ENCODE peak calls at places on chromosomes 6 and 20, in six cellular contexts. K is adrenal gland, A is psoas muscle, Q is upper lobe of right lung, X is H9, R is right atrium auricular region. E is an unnamed sample. For H3K4me1, the result is how much of the 10 kb centered on the place peaks cover.

GRCh38 chr6:43600595-43600994 is 24.6 kb downstream of the POLH start:
- DNase-seq in K (no peak), Q (no peak), A (no peak), R (no peak), X (no peak), E (no peak)

GRCh38 chr6:31769684-31770371 is 7.3 kb downstream of the VWA7 start:
- DNase-seq in R (peak), K (peak), X (peak), A (peak), Q (peak), E (peak)

GRCh38 chr6:4370066-4370465 is 234.7 kb upstream of the ECI2 start:
- DNase-seq in A (no peak), Q (no peak), X (no peak), R (no peak), K (no peak), E (no peak)

GRCh38 chr20:23217023-23217422 is 130.9 kb upstream of the CD93 start:
- DNase-seq in X (no peak), A (no peak), R (no peak), K (no peak), Q (no peak), E (no peak)

GRCh38 chr6:52503853-52504777 is 72.7 kb downstream of the TRAM2 start:
- DNase-seq in X (no peak), A (peak), K (peak), Q (peak), R (peak), E (peak)

GRCh38 chr6:43967692-43968091 is 159.6 kb downstream of the MRPL14 start:
- DNase-seq in A (no peak), X (no peak), Q (no peak), R (peak), K (no peak), E (no peak)

GRCh38 chr20:47681977-47682812 is 103.1 kb downstream of the SULF2 start:
- DNase-seq in A (peak), X (no peak), Q (peak), K (peak), R (peak), E (peak)

GRCh38 chr6:44338228-44339122 is 4.0 kb upstream of the SPATS1 start:
- DNase-seq in K (peak), Q (no peak), A (peak), R (peak), X (peak), E (peak)

GRCh38 chr6:33589723-33590530 is 9.9 kb upstream of the BAK1 start:
- DNase-seq in K (peak), Q (peak), X (peak), A (peak), R (peak), E (peak)

GRCh38 chr6:102764317-102764716 is 1370.8 kb downstream of the GRIK2 start:
- DNase-seq in K (no peak), X (no peak), Q (no peak), R (no peak), A (no peak), E (no peak)

GRCh38 chr6:81788748-81789147 is 36.3 kb upstream of the TENT5A start:
- DNase-seq in K (peak), Q (no peak), R (no peak), X (no peak), A (no peak), E (no peak)

GRCh38 chr20:37345339-37346231 is at the start of gene SRC:
- DNase-seq in K (peak), X (peak), Q (peak), A (peak), R (peak), E (peak)

GRCh38 chr6:138289739-138290138 is 71.4 kb upstream of the PBOV1 start:
- DNase-seq in K (no peak), R (no peak), Q (no peak), X (peak), A (no peak), E (peak)

GRCh38 chr6:152353440-152353839 is 283.7 kb downstream of the SYNE1 start:
- DNase-seq in A (no peak), R (no peak), X (no peak), Q (no peak), K (no peak), E (no peak)

GRCh38 chr20:36407196-36407733 is 101.1 kb downstream of the DLGAP4 start:
- DNase-seq in Q (no peak), X (no peak), A (no peak), K (no peak), R (no peak), E (no peak)

GRCh38 chr6:108114861-108115597 is 40.5 kb upstream of the OSTM1 start:
- DNase-seq in X (peak), K (peak), Q (peak), A (peak), R (no peak), E (peak)

GRCh38 chr6:137568067-137568466 is 73.9 kb upstream of the OLIG3 start:
- DNase-seq in K (no peak), X (no peak), A (no peak), Q (no peak), R (no peak), E (no peak)

GRCh38 chr6:27757307-27757706 is 154.9 kb downstream of the OR2B2 start:
- DNase-seq in X (peak), Q (peak), K (no peak), R (no peak), A (no peak), E (no peak)

GRCh38 chr6:155077784-155078183 is 82.7 kb downstream of the TIAM2 start:
- DNase-seq in K (no peak), X (no peak), A (no peak), Q (no peak), R (no peak), E (no peak)

GRCh38 chr20:60214901-60215522 is 256.8 kb downstream of the CDH26 start:
- DNase-seq in Q (no peak), K (no peak), A (no peak), R (no peak), X (no peak), E (no peak)

GRCh38 chr6:127869772-127870404 is 31.0 kb downstream of the THEMIS start:
- DNase-seq in Q (no peak), X (no peak), K (no peak), R (no peak), A (no peak), E (no peak)

GRCh38 chr6:143449731-143450452 is 603 bp downstream of the ADAT2 start:
- DNase-seq in A (no peak), R (no peak), Q (no peak), K (no peak), X (peak), E (no peak)

GRCh38 chr6:30598912-30599624 is 18.0 kb downstream of the PPP1R10 start:
- DNase-seq in X (no peak), K (no peak), A (no peak), R (no peak), Q (peak), E (no peak)

GRCh38 chr6:72040106-72040505 is 153.8 kb downstream of the RIMS1 start:
- DNase-seq in A (no peak), Q (no peak), R (no peak), K (no peak), X (no peak), E (no peak)

GRCh38 chr6:98871057-98871456 is 36.7 kb downstream of the POU3F2 start:
- DNase-seq in K (no peak), X (no peak), Q (no peak), A (no peak), R (no peak), E (no peak)

GRCh38 chr6:159756508-159756907 is 5.3 kb upstream of the ACAT2 start:
- DNase-seq in R (no peak), X (no peak), K (no peak), A (no peak), Q (no peak), E (no peak)

GRCh38 chr20:50810842-50811241 is 16.0 kb downstream of the BCAS4 start:
- DNase-seq in X (no peak), K (no peak), Q (no peak), A (no peak), R (no peak), E (no peak)

GRCh38 chr6:144152334-144152900 is 2.1 kb downstream of the STX11 start:
- DNase-seq in R (no peak), X (no peak), A (no peak), K (no peak), Q (peak), E (no peak)

GRCh38 chr6:113647158-113647889 is 209.8 kb upstream of the MARCKS start:
- DNase-seq in A (no peak), K (no peak), X (no peak), R (no peak), Q (no peak), E (no peak)

GRCh38 chr6:169427856-169428255 is 174.2 kb upstream of the THBS2 start:
- DNase-seq in K (peak), X (no peak), A (no peak), Q (no peak), R (peak), E (no peak)

GRCh38 chr20:35306931-35307517 is 14.8 kb upstream of the FAM83C start:
- DNase-seq in A (peak), X (peak), K (peak), R (no peak), Q (no peak), E (peak)

GRCh38 chr20:33202451-33202850 is 14.7 kb upstream of the BPIFA3 start:
- DNase-seq in A (no peak), X (no peak), Q (no peak), K (no peak), R (no peak), E (no peak)

GRCh38 chr6:39819676-39820075 is 27.5 kb downstream of the DAAM2 start:
- DNase-seq in K (no peak), Q (no peak), R (no peak), X (no peak), A (no peak), E (no peak)

GRCh38 chr6:39821014-39821738 is 29.0 kb downstream of the DAAM2 start:
- DNase-seq in Q (no peak), R (no peak), X (no peak), K (no peak), A (no peak), E (no peak)

GRCh38 chr6:39820553-39820952 is 28.4 kb downstream of the DAAM2 start:
- DNase-seq in A (no peak), X (no peak), Q (no peak), R (no peak), K (no peak), E (no peak)

GRCh38 chr6:39823187-39823815 is 31.1 kb downstream of the DAAM2 start:
- DNase-seq in K (peak), X (no peak), Q (no peak), A (peak), R (peak), E (no peak)

GRCh38 chr6:39821739-39822532 is 29.8 kb downstream of the DAAM2 start:
- DNase-seq in R (no peak), Q (no peak), A (no peak), K (no peak), X (no peak), E (no peak)
- H3K4me1 ChIP-seq in R (under half), Q (half or more), A (under half), K (under half), X (under half), E (under half)

GRCh38 chr6:11912420-11912819 is 99.7 kb upstream of the HIVEP1 start:
- DNase-seq in K (no peak), Q (no peak), R (no peak), X (no peak), A (no peak), E (no peak)
- TF ChIP-seq CTCF in K (no peak), Q (peak), R (no peak), X (peak), A (no peak), E (peak)

GRCh38 chr6:148208298-148208697 is 134.3 kb upstream of the SASH1 start:
- DNase-seq in R (no peak), Q (no peak), X (no peak), A (no peak), K (no peak), E (no peak)
- H3K4me1 ChIP-seq in R (under half), Q (under half), X (under half), A (under half), K (under half), E (under half)

GRCh38 chr20:44959082-44959895 is 908 bp downstream of the TOMM34 start:
- DNase-seq in X (no peak), K (peak), A (no peak), Q (no peak), R (no peak), E (no peak)
- TF ChIP-seq CTCF in X (no peak), K (no peak), A (no peak), Q (no peak), R (no peak), E (no peak)

GRCh38 chr6:327538-328183 is 35.4 kb downstream of the DUSP22 start:
- DNase-seq in A (no peak), Q (peak), R (no peak), K (no peak), X (no peak), E (no peak)
- H3K4me1 ChIP-seq in A (under half), Q (under half), R (under half), K (under half), X (under half), E (under half)

GRCh38 chr6:61810047-61810446 is 476.0 kb downstream of the KHDRBS2 start:
- DNase-seq in K (no peak), R (no peak), X (no peak), A (no peak), Q (no peak), E (no peak)

GRCh38 chr6:61809004-61809595 is 476.9 kb downstream of the KHDRBS2 start:
- DNase-seq in Q (no peak), A (no peak), X (no peak), R (no peak), K (no peak), E (no peak)
- TF ChIP-seq CTCF in Q (peak), A (peak), X (peak), R (peak), K (peak), E (peak)

GRCh38 chr20:58683132-58683531 is 9.5 kb upstream of the NPEPL1 start:
- DNase-seq in X (no peak), R (no peak), A (no peak), Q (no peak), K (peak), E (no peak)

GRCh38 chr20:58688414-58688813 is 4.2 kb upstream of the NPEPL1 start:
- DNase-seq in Q (no peak), R (no peak), A (no peak), X (no peak), K (no peak), E (no peak)

GRCh38 chr20:58684291-58684690 is 8.3 kb upstream of the NPEPL1 start:
- DNase-seq in Q (no peak), A (no peak), X (no peak), R (no peak), K (peak), E (no peak)

GRCh38 chr20:58688838-58689237 is 3.8 kb upstream of the NPEPL1 start:
- DNase-seq in A (no peak), R (peak), K (peak), Q (no peak), X (no peak), E (no peak)

DNA sequence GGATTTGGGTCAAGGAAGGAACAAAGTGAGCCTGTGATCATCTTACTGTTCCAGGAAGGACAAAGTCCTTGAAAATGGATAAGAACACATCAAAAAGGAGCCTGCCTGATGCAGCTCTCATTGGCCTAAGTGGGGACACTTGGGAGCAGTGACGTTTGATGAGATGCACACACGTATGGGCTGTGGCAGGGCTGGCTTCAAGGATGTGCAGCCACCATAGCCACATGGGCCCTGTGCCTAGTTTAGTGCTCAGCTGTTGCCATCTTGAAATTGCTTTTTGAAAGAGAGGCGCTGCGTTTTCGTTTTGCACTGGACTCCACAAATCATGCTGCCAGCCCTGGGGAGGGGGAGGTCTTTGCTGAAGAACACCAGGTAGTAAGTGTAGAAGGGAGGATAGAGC is 6.6 kb upstream of the NPEPL1 start:
- DNase-seq in X (no peak), K (peak), Q (no peak), A (no peak), R (peak), E (no peak)
- H3K4me1 ChIP-seq in X (under half), K (under half), Q (under half), A (under half), R (under half), E (under half)

DNA sequence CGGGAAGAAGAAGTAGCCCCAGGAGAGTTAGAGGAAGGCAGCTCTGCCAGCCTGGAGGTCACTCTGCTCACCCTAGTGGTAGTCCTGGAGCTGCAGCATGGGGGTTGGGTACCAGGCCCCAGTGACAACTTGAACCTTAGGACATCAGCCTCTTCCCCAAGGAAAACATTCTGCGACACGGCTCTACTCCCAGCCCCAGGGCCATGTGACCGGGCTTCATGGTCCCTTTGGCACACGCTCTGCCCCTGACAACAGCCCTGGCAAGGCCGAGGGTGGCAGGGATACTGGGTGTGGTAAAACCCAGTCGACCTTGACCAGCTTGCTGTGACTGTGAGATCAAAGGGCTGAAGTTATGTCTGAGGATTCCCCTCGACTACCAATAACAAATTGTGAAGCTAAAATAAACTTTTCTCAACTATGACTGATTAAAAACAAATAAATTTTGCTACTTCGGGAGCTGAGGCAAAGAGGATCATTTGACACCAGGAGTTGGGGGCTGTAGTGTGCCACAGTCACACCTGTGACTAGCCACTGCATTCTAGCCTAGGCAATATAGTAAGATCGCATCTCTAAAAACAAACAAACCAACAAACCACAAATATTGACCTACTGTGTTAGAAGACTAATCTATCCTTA is 24.4 kb upstream of the ARID1B start:
- DNase-seq in X (peak), R (no peak), K (peak), A (peak), Q (no peak), E (no peak)
- TF ChIP-seq CTCF in X (peak), R (peak), K (peak), A (peak), Q (peak), E (peak)

E was measured in BE2C.